ENCODE peak calls at places on chromosomes 5 and 9, in seven cellular contexts. D, F, G, K, O, S and X are unnamed samples.

GRCh38 chr5:105947461-105947860 is 1723.3 kb downstream of the EFNA5 start:
- DNase-seq in K (no peak), F (peak; percentile 51), O (no peak), S (no peak), D (peak; percentile 19), G (no peak), X (no peak)

GRCh38 chr5:95283761-95284511 is 958 bp downstream of the MCTP1 start:
- DNase-seq in G (no peak), O (peak; percentile 37), D (no peak), S (peak; percentile 10), F (peak; percentile 37), K (no peak), X (peak; percentile 63)

GRCh38 chr9:114930063-114930812 is at the start of gene TNFSF8:
- DNase-seq in F (no peak), S (no peak), O (no peak), K (no peak), D (no peak), G (no peak), X (peak; percentile 27)

GRCh38 chr9:132099741-132100407 is 20.2 kb upstream of the MED27 start:
- DNase-seq in O (no peak), S (no peak), G (no peak), K (no peak), F (no peak), D (peak; percentile 15), X (no peak)

GRCh38 chr9:33676746-33677505 is 118.4 kb upstream of the PRSS3 start:
- DNase-seq in S (peak; percentile 17), G (no peak), O (peak; percentile 29), K (no peak), D (no peak), F (peak; percentile 58), X (peak; percentile 15)

GRCh38 chr9:33351547-33351946 is 50.8 kb downstream of the AQP7 start:
- DNase-seq in F (no peak), K (no peak), O (no peak), S (no peak), G (no peak), D (no peak), X (no peak)

GRCh38 chr5:91386120-91386519 is 3.0 kb upstream of the ARRDC3 start:
- DNase-seq in S (no peak), G (no peak), K (no peak), F (peak; percentile 39), D (no peak), O (no peak), X (no peak)

GRCh38 chr9:20322212-20322611 is 300.1 kb downstream of the MLLT3 start:
- DNase-seq in D (no peak), O (no peak), F (no peak), G (no peak), S (no peak), K (no peak), X (no peak)

GRCh38 chr5:90557871-90558270 is 726 bp upstream of the ADGRV1 start:
- DNase-seq in K (no peak), S (no peak), G (no peak), F (no peak), D (no peak), O (no peak), X (no peak)

GRCh38 chr9:35571113-35571512 is 33.9 kb upstream of the TESK1 start:
- DNase-seq in D (no peak), K (no peak), G (no peak), O (no peak), S (no peak), F (no peak), X (no peak)

GRCh38 chr9:35570709-35571108 is 34.4 kb upstream of the TESK1 start:
- DNase-seq in F (no peak), G (no peak), O (no peak), S (no peak), K (no peak), D (no peak), X (no peak)

GRCh38 chr9:35566417-35566816 is 38.6 kb upstream of the TESK1 start:
- DNase-seq in F (peak; percentile 47), G (no peak), D (no peak), S (no peak), O (no peak), K (no peak), X (no peak)

GRCh38 chr9:35569206-35569605 is 35.9 kb upstream of the TESK1 start:
- DNase-seq in K (no peak), S (no peak), D (no peak), O (no peak), F (no peak), G (no peak), X (no peak)

DNA sequence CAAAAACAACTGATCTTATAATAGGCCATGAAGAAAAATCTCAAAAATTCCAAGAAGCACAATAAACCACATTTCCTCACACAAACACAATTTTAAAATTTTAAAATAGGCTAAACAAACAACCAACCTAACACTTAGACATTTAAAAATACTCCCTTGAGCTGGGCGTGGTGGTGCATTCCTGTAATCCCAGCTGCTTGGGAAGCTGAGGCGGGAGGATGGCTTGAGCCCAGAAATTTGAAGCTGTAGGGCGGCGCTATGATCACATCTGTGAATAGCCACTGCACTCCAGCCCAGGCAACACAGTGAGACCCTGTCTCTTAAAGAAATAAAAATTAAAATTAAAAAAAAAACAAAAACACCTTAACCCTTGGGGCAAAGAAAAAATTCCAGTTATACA is 36.9 kb upstream of the TESK1 start:
- DNase-seq in K (no peak), S (no peak), G (no peak), D (no peak), F (no peak), O (no peak), X (no peak)
- TF ChIP-seq CTCF in K (no peak), S (no peak), G (no peak), D (no peak), F (no peak), O (no peak), X (no peak)

GRCh38 chr5:34057569-34057968 is 14.6 kb upstream of the C1QTNF3 start:
- DNase-seq in G (no peak), F (no peak), K (no peak), D (no peak), O (no peak), S (no peak), X (no peak)
- TF ChIP-seq CTCF in G (no peak), F (no peak), K (no peak), D (no peak), O (no peak), S (no peak), X (no peak)

GRCh38 chr5:9513825-9514224 is 32.0 kb downstream of the SEMA5A start:
- DNase-seq in K (peak; percentile 65), S (peak; percentile 38), G (no peak), D (peak; percentile 50), F (peak; percentile 84), O (no peak), X (no peak)
- TF ChIP-seq CTCF in K (peak; percentile 67), S (peak; percentile 53), G (peak; percentile 51), D (peak; percentile 51), F (peak; percentile 51), O (no peak), X (no peak)

GRCh38 chr5:51694826-51695225 is 311.6 kb downstream of the ISL1 start:
- DNase-seq in F (no peak), D (no peak), G (no peak), K (no peak), S (no peak), O (no peak), X (no peak)
- TF ChIP-seq CTCF in F (no peak), D (no peak), G (no peak), K (no peak), S (no peak), O (no peak), X (no peak)

DNA sequence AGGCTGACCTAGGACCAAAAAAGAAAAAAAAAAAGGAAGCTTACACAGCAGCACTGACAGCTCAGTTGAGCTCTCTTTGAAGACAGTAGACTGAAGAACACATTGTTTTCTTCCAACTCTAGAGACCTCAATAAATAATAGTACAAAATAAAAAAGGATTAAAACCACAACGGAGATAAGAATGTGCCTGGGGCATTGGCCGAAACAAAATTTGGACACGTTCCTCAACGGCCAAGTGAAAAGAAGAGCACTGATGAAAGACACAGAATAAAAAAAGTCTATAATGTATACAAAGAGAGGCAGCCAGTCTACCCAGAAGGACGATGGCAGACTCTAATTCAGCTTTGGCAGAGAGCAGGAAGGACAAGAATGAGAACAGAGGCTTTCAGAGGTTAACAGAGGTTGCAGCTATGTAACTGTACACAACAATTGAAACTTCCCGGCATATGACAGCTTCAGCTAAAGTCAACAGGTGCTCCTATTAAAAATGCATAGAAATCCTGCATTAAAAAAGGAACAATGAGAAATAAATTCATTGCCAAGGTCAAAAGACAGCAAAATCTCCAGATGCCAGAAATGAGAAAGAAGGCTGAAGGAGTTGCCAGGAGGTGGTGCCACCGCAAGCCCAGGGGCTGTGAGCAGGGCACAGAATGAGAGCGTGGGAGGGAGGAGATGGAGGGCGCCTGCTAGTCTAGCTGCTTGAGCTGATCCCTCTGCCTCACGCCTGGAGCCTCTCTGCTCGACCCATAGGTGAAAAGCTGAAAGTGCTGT is 113.9 kb downstream of the DCP2 start:
- DNase-seq in D (no peak), F (peak; percentile 29), S (no peak), K (no peak), O (no peak), G (no peak), X (no peak)
- TF ChIP-seq CTCF in D (no peak), F (no peak), S (no peak), K (no peak), O (no peak), G (peak; percentile 28), X (no peak)

GRCh38 chr5:42666821-42667325 is 89.7 kb upstream of the CCDC152 start:
- DNase-seq in K (no peak), D (no peak), S (peak; percentile 18), O (no peak), G (no peak), F (no peak), X (no peak)
- TF ChIP-seq CTCF in K (no peak), D (no peak), S (no peak), O (no peak), G (no peak), F (no peak), X (no peak)